ENCODE peak calls at places on chromosomes 4 and X, in four cellular contexts. One of them, this sample, is unnamed.

GRCh38 chr4:185086053-185086452 is 57.0 kb upstream of the SLC25A4 start:
- DNase-seq in mesothelial cell of epicardium: no peak
- DNase-seq in neuronal stem cell: no peak
- DNase-seq in anterior cingulate cortex: no peak
- DNase-seq in this sample: no peak

GRCh38 chr4:77342170-77342810 is 185.3 kb downstream of the CCNG2 start:
- DNase-seq in neuronal stem cell: no peak
- DNase-seq in mesothelial cell of epicardium: no peak
- DNase-seq in anterior cingulate cortex: no peak
- DNase-seq in this sample: no peak

GRCh38 chr4:78179188-78179587 is 122.1 kb downstream of the FRAS1 start:
- DNase-seq in neuronal stem cell: no peak
- DNase-seq in mesothelial cell of epicardium: no peak
- DNase-seq in anterior cingulate cortex: no peak
- DNase-seq in this sample: no peak

GRCh38 chrX:17405225-17405969 is 30.4 kb downstream of the NHS start:
- DNase-seq in neuronal stem cell: no peak
- DNase-seq in mesothelial cell of epicardium: no peak
- DNase-seq in anterior cingulate cortex: no peak
- DNase-seq in this sample: no peak

GRCh38 chr4:13849778-13850177 is 222.3 kb upstream of the BOD1L1 start:
- DNase-seq in mesothelial cell of epicardium: no peak
- DNase-seq in neuronal stem cell: no peak
- DNase-seq in anterior cingulate cortex: no peak
- DNase-seq in this sample: no peak

GRCh38 chr4:83340692-83341343 is 6.2 kb upstream of the HPSE start:
- DNase-seq in neuronal stem cell: no peak
- DNase-seq in anterior cingulate cortex: no peak
- DNase-seq in mesothelial cell of epicardium: no peak
- DNase-seq in this sample: no peak

GRCh38 chrX:23637187-23637586 is 30.1 kb upstream of the PRDX4 start:
- DNase-seq in neuronal stem cell: no peak
- DNase-seq in anterior cingulate cortex: no peak
- DNase-seq in mesothelial cell of epicardium: no peak
- DNase-seq in this sample: no peak

GRCh38 chr4:128286474-128287158 is 997 bp downstream of the PGRMC2 start:
- DNase-seq in neuronal stem cell: peak
- DNase-seq in mesothelial cell of epicardium: no peak
- DNase-seq in anterior cingulate cortex: no peak
- DNase-seq in this sample: no peak

GRCh38 chrX:108198420-108198819 is 106.8 kb downstream of the ATG4A start:
- DNase-seq in mesothelial cell of epicardium: no peak
- DNase-seq in anterior cingulate cortex: no peak
- DNase-seq in neuronal stem cell: no peak
- DNase-seq in this sample: no peak

GRCh38 chrX:45434231-45434630 is 233.6 kb upstream of the DIPK2B start:
- DNase-seq in anterior cingulate cortex: no peak
- DNase-seq in neuronal stem cell: no peak
- DNase-seq in mesothelial cell of epicardium: no peak
- DNase-seq in this sample: no peak

GRCh38 chr4:2650276-2650675 is 105.9 kb downstream of the TNIP2 start:
- DNase-seq in mesothelial cell of epicardium: peak
- DNase-seq in anterior cingulate cortex: no peak
- DNase-seq in neuronal stem cell: no peak
- DNase-seq in this sample: no peak

GRCh38 chrX:63506320-63506719 is 155.2 kb upstream of the SPIN4 start:
- DNase-seq in anterior cingulate cortex: no peak
- DNase-seq in mesothelial cell of epicardium: no peak
- DNase-seq in neuronal stem cell: no peak
- DNase-seq in this sample: no peak

GRCh38 chr4:149161247-149161646 is 654.4 kb downstream of the IQCM start:
- DNase-seq in neuronal stem cell: no peak
- DNase-seq in mesothelial cell of epicardium: no peak
- DNase-seq in anterior cingulate cortex: no peak
- DNase-seq in this sample: no peak

GRCh38 chr4:181944527-181944926 is 298.7 kb upstream of the TENM3 start:
- DNase-seq in mesothelial cell of epicardium: no peak
- DNase-seq in neuronal stem cell: no peak
- DNase-seq in anterior cingulate cortex: no peak
- DNase-seq in this sample: no peak

GRCh38 chrX:46611658-46612362 is 38.2 kb downstream of the CHST7 start:
- DNase-seq in mesothelial cell of epicardium: no peak
- DNase-seq in neuronal stem cell: no peak
- DNase-seq in anterior cingulate cortex: no peak
- DNase-seq in this sample: no peak

GRCh38 chr4:90689739-90690138 is 562.5 kb downstream of the CCSER1 start:
- DNase-seq in mesothelial cell of epicardium: no peak
- DNase-seq in anterior cingulate cortex: no peak
- DNase-seq in neuronal stem cell: no peak
- DNase-seq in this sample: no peak

GRCh38 chrX:154019061-154019621 is 561 bp downstream of the IRAK1 start:
- DNase-seq in mesothelial cell of epicardium: no peak
- DNase-seq in neuronal stem cell: no peak
- DNase-seq in anterior cingulate cortex: peak
- DNase-seq in this sample: no peak

GRCh38 chr4:3640587-3640962 is 108.4 kb upstream of the LRPAP1 start:
- DNase-seq in anterior cingulate cortex: no peak
- DNase-seq in neuronal stem cell: no peak
- DNase-seq in mesothelial cell of epicardium: no peak
- DNase-seq in this sample: no peak

GRCh38 chr4:176377705-176378302 is 58.0 kb downstream of the SPCS3 start:
- DNase-seq in mesothelial cell of epicardium: no peak
- DNase-seq in neuronal stem cell: no peak
- DNase-seq in anterior cingulate cortex: no peak
- DNase-seq in this sample: no peak

GRCh38 chrX:72306851-72307645 is 1.3 kb upstream of the CITED1 start:
- DNase-seq in mesothelial cell of epicardium: peak
- DNase-seq in neuronal stem cell: peak
- DNase-seq in anterior cingulate cortex: peak
- DNase-seq in this sample: peak

GRCh38 chrX:19673334-19674040 is 158.2 kb upstream of the MAP3K15 start:
- DNase-seq in neuronal stem cell: no peak
- DNase-seq in anterior cingulate cortex: no peak
- DNase-seq in mesothelial cell of epicardium: no peak
- DNase-seq in this sample: no peak

GRCh38 chr4:40536032-40536431 is 93.6 kb downstream of the RBM47 start:
- DNase-seq in mesothelial cell of epicardium: no peak
- DNase-seq in anterior cingulate cortex: no peak
- DNase-seq in neuronal stem cell: no peak
- DNase-seq in this sample: no peak

GRCh38 chr4:47839259-47839658 is 1.4 kb upstream of the CORIN start:
- DNase-seq in mesothelial cell of epicardium: no peak
- DNase-seq in anterior cingulate cortex: peak
- DNase-seq in neuronal stem cell: no peak
- DNase-seq in this sample: peak

GRCh38 chr4:107183155-107183774 is 147.2 kb upstream of the DKK2 start:
- DNase-seq in anterior cingulate cortex: no peak
- DNase-seq in mesothelial cell of epicardium: no peak
- DNase-seq in neuronal stem cell: peak
- DNase-seq in this sample: peak

GRCh38 chrX:57286507-57287251 is at the start of gene FAAH2:
- DNase-seq in mesothelial cell of epicardium: peak
- DNase-seq in anterior cingulate cortex: no peak
- DNase-seq in neuronal stem cell: no peak
- DNase-seq in this sample: peak

GRCh38 chr4:131382839-131383238 is 1766.3 kb upstream of the PCDH10 start:
- DNase-seq in mesothelial cell of epicardium: no peak
- DNase-seq in neuronal stem cell: no peak
- DNase-seq in anterior cingulate cortex: no peak
- DNase-seq in this sample: no peak

GRCh38 chr4:158051401-158052235 is 121.2 kb downstream of the GASK1B start:
- DNase-seq in anterior cingulate cortex: no peak
- DNase-seq in neuronal stem cell: no peak
- DNase-seq in mesothelial cell of epicardium: no peak
- DNase-seq in this sample: no peak

GRCh38 chrX:21943460-21944135 is 3.1 kb downstream of the SMS start:
- DNase-seq in anterior cingulate cortex: no peak
- DNase-seq in neuronal stem cell: no peak
- DNase-seq in mesothelial cell of epicardium: no peak
- DNase-seq in this sample: no peak

GRCh38 chrX:103378990-103379389 is 2.7 kb downstream of the BEX3 start:
- DNase-seq in mesothelial cell of epicardium: no peak
- DNase-seq in anterior cingulate cortex: no peak
- DNase-seq in neuronal stem cell: no peak
- DNase-seq in this sample: no peak

GRCh38 chr4:171025776-171026175 is 787.4 kb upstream of the GALNTL6 start:
- DNase-seq in neuronal stem cell: no peak
- DNase-seq in mesothelial cell of epicardium: no peak
- DNase-seq in anterior cingulate cortex: no peak
- DNase-seq in this sample: no peak

GRCh38 chrX:66051989-66052388 is 12.1 kb upstream of the VSIG4 start:
- DNase-seq in neuronal stem cell: no peak
- DNase-seq in anterior cingulate cortex: no peak
- DNase-seq in mesothelial cell of epicardium: no peak
- DNase-seq in this sample: no peak